ENCODE peak calls at places on chromosome 16, in eight cellular contexts. One of them, this sample, is unnamed.

GRCh38 chr16:57572978-57573733 is 30.7 kb downstream of the ADGRG5 start:
- ATAC-seq in CD4-positive, alpha-beta T cell: no peak
- ATAC-seq in foreskin keratinocyte: no peak
- ATAC-seq in activated CD8-positive, alpha-beta memory T cell treated with anti-CD3 and anti-CD28 coated beads, Interleukin-2, amount 10 ng/mL, durations not matched to agents 7 days and 5 days: no peak
- ATAC-seq in naive B cell: no peak
- ATAC-seq in activated CD8-positive, alpha-beta T cell treated with anti-CD3 and anti-CD28 coated beads for 36 hours: peak
- ATAC-seq in mucosa of descending colon: no peak
- ATAC-seq in activated CD4-positive, alpha-beta T cell treated with anti-CD3 and anti-CD28 coated beads for 36 hours: peak
- ATAC-seq in this sample: no peak

GRCh38 chr16:53219795-53220194 is 165.0 kb downstream of the CHD9 start:
- ATAC-seq in foreskin keratinocyte: peak
- ATAC-seq in naive B cell: peak
- ATAC-seq in CD4-positive, alpha-beta T cell: no peak
- ATAC-seq in activated CD8-positive, alpha-beta memory T cell treated with anti-CD3 and anti-CD28 coated beads, Interleukin-2, amount 10 ng/mL, durations not matched to agents 7 days and 5 days: no peak
- ATAC-seq in mucosa of descending colon: peak
- ATAC-seq in activated CD8-positive, alpha-beta T cell treated with anti-CD3 and anti-CD28 coated beads for 36 hours: no peak
- ATAC-seq in activated CD4-positive, alpha-beta T cell treated with anti-CD3 and anti-CD28 coated beads for 36 hours: peak
- ATAC-seq in this sample: no peak

GRCh38 chr16:85350973-85351372 is 238.7 kb upstream of the CIBAR2 start:
- ATAC-seq in activated CD4-positive, alpha-beta T cell treated with anti-CD3 and anti-CD28 coated beads for 36 hours: no peak
- ATAC-seq in activated CD8-positive, alpha-beta T cell treated with anti-CD3 and anti-CD28 coated beads for 36 hours: no peak
- ATAC-seq in mucosa of descending colon: peak
- ATAC-seq in foreskin keratinocyte: peak
- ATAC-seq in activated CD8-positive, alpha-beta memory T cell treated with anti-CD3 and anti-CD28 coated beads, Interleukin-2, amount 10 ng/mL, durations not matched to agents 7 days and 5 days: no peak
- ATAC-seq in naive B cell: no peak
- ATAC-seq in CD4-positive, alpha-beta T cell: no peak
- ATAC-seq in this sample: peak

GRCh38 chr16:84929421-84930297 is 81.7 kb downstream of the ZDHHC7 start:
- ATAC-seq in naive B cell: no peak
- ATAC-seq in mucosa of descending colon: no peak
- ATAC-seq in activated CD4-positive, alpha-beta T cell treated with anti-CD3 and anti-CD28 coated beads for 36 hours: peak
- ATAC-seq in CD4-positive, alpha-beta T cell: no peak
- ATAC-seq in activated CD8-positive, alpha-beta memory T cell treated with anti-CD3 and anti-CD28 coated beads, Interleukin-2, amount 10 ng/mL, durations not matched to agents 7 days and 5 days: no peak
- ATAC-seq in activated CD8-positive, alpha-beta T cell treated with anti-CD3 and anti-CD28 coated beads for 36 hours: peak
- ATAC-seq in foreskin keratinocyte: no peak
- ATAC-seq in this sample: no peak

GRCh38 chr16:733382-734207 is 6.7 kb downstream of the HAGHL start:
- ATAC-seq in activated CD8-positive, alpha-beta T cell treated with anti-CD3 and anti-CD28 coated beads for 36 hours: no peak
- ATAC-seq in mucosa of descending colon: no peak
- ATAC-seq in activated CD8-positive, alpha-beta memory T cell treated with anti-CD3 and anti-CD28 coated beads, Interleukin-2, amount 10 ng/mL, durations not matched to agents 7 days and 5 days: no peak
- ATAC-seq in CD4-positive, alpha-beta T cell: peak
- ATAC-seq in naive B cell: no peak
- ATAC-seq in foreskin keratinocyte: no peak
- ATAC-seq in activated CD4-positive, alpha-beta T cell treated with anti-CD3 and anti-CD28 coated beads for 36 hours: no peak
- ATAC-seq in this sample: peak

GRCh38 chr16:27366687-27367462 is 35.1 kb upstream of the IL21R start:
- ATAC-seq in activated CD8-positive, alpha-beta T cell treated with anti-CD3 and anti-CD28 coated beads for 36 hours: peak
- ATAC-seq in activated CD8-positive, alpha-beta memory T cell treated with anti-CD3 and anti-CD28 coated beads, Interleukin-2, amount 10 ng/mL, durations not matched to agents 7 days and 5 days: peak
- ATAC-seq in CD4-positive, alpha-beta T cell: no peak
- ATAC-seq in foreskin keratinocyte: no peak
- ATAC-seq in naive B cell: no peak
- ATAC-seq in mucosa of descending colon: no peak
- ATAC-seq in activated CD4-positive, alpha-beta T cell treated with anti-CD3 and anti-CD28 coated beads for 36 hours: peak
- ATAC-seq in this sample: no peak

GRCh38 chr16:1119766-1120611 is 23.9 kb upstream of the C1QTNF8 start:
- ATAC-seq in naive B cell: no peak
- ATAC-seq in activated CD4-positive, alpha-beta T cell treated with anti-CD3 and anti-CD28 coated beads for 36 hours: no peak
- ATAC-seq in foreskin keratinocyte: no peak
- ATAC-seq in CD4-positive, alpha-beta T cell: no peak
- ATAC-seq in mucosa of descending colon: no peak
- ATAC-seq in activated CD8-positive, alpha-beta T cell treated with anti-CD3 and anti-CD28 coated beads for 36 hours: no peak
- ATAC-seq in activated CD8-positive, alpha-beta memory T cell treated with anti-CD3 and anti-CD28 coated beads, Interleukin-2, amount 10 ng/mL, durations not matched to agents 7 days and 5 days: no peak
- ATAC-seq in this sample: no peak

GRCh38 chr16:83481589-83481988 is 326.2 kb upstream of the HSBP1 start:
- ATAC-seq in activated CD8-positive, alpha-beta memory T cell treated with anti-CD3 and anti-CD28 coated beads, Interleukin-2, amount 10 ng/mL, durations not matched to agents 7 days and 5 days: no peak
- ATAC-seq in foreskin keratinocyte: no peak
- ATAC-seq in CD4-positive, alpha-beta T cell: no peak
- ATAC-seq in mucosa of descending colon: no peak
- ATAC-seq in naive B cell: no peak
- ATAC-seq in activated CD4-positive, alpha-beta T cell treated with anti-CD3 and anti-CD28 coated beads for 36 hours: no peak
- ATAC-seq in activated CD8-positive, alpha-beta T cell treated with anti-CD3 and anti-CD28 coated beads for 36 hours: no peak
- ATAC-seq in this sample: no peak

GRCh38 chr16:27318399-27319256 is 4.9 kb downstream of the IL4R start:
- ATAC-seq in mucosa of descending colon: no peak
- ATAC-seq in CD4-positive, alpha-beta T cell: peak
- ATAC-seq in foreskin keratinocyte: peak
- ATAC-seq in activated CD4-positive, alpha-beta T cell treated with anti-CD3 and anti-CD28 coated beads for 36 hours: peak
- ATAC-seq in activated CD8-positive, alpha-beta T cell treated with anti-CD3 and anti-CD28 coated beads for 36 hours: peak
- ATAC-seq in activated CD8-positive, alpha-beta memory T cell treated with anti-CD3 and anti-CD28 coated beads, Interleukin-2, amount 10 ng/mL, durations not matched to agents 7 days and 5 days: peak
- ATAC-seq in naive B cell: no peak
- ATAC-seq in this sample: no peak

GRCh38 chr16:25679468-25680010 is 12.2 kb upstream of the HS3ST4 start:
- ATAC-seq in activated CD8-positive, alpha-beta T cell treated with anti-CD3 and anti-CD28 coated beads for 36 hours: no peak
- ATAC-seq in activated CD8-positive, alpha-beta memory T cell treated with anti-CD3 and anti-CD28 coated beads, Interleukin-2, amount 10 ng/mL, durations not matched to agents 7 days and 5 days: no peak
- ATAC-seq in mucosa of descending colon: no peak
- ATAC-seq in CD4-positive, alpha-beta T cell: no peak
- ATAC-seq in activated CD4-positive, alpha-beta T cell treated with anti-CD3 and anti-CD28 coated beads for 36 hours: no peak
- ATAC-seq in foreskin keratinocyte: no peak
- ATAC-seq in naive B cell: no peak
- ATAC-seq in this sample: no peak

GRCh38 chr16:72989203-72989991 is 58.5 kb downstream of the ZFHX3 start:
- ATAC-seq in activated CD8-positive, alpha-beta T cell treated with anti-CD3 and anti-CD28 coated beads for 36 hours: no peak
- ATAC-seq in mucosa of descending colon: peak
- ATAC-seq in foreskin keratinocyte: peak
- ATAC-seq in naive B cell: no peak
- ATAC-seq in activated CD8-positive, alpha-beta memory T cell treated with anti-CD3 and anti-CD28 coated beads, Interleukin-2, amount 10 ng/mL, durations not matched to agents 7 days and 5 days: no peak
- ATAC-seq in activated CD4-positive, alpha-beta T cell treated with anti-CD3 and anti-CD28 coated beads for 36 hours: no peak
- ATAC-seq in CD4-positive, alpha-beta T cell: no peak
- ATAC-seq in this sample: peak

GRCh38 chr16:82220541-82220940 is 50.5 kb upstream of the MPHOSPH6 start:
- ATAC-seq in activated CD8-positive, alpha-beta memory T cell treated with anti-CD3 and anti-CD28 coated beads, Interleukin-2, amount 10 ng/mL, durations not matched to agents 7 days and 5 days: no peak
- ATAC-seq in naive B cell: no peak
- ATAC-seq in mucosa of descending colon: no peak
- ATAC-seq in activated CD8-positive, alpha-beta T cell treated with anti-CD3 and anti-CD28 coated beads for 36 hours: no peak
- ATAC-seq in CD4-positive, alpha-beta T cell: no peak
- ATAC-seq in activated CD4-positive, alpha-beta T cell treated with anti-CD3 and anti-CD28 coated beads for 36 hours: no peak
- ATAC-seq in foreskin keratinocyte: no peak
- ATAC-seq in this sample: no peak

GRCh38 chr16:14462811-14463210 is 167.2 kb downstream of the PARN start:
- ATAC-seq in activated CD4-positive, alpha-beta T cell treated with anti-CD3 and anti-CD28 coated beads for 36 hours: no peak
- ATAC-seq in foreskin keratinocyte: peak
- ATAC-seq in naive B cell: no peak
- ATAC-seq in CD4-positive, alpha-beta T cell: no peak
- ATAC-seq in activated CD8-positive, alpha-beta T cell treated with anti-CD3 and anti-CD28 coated beads for 36 hours: no peak
- ATAC-seq in mucosa of descending colon: no peak
- ATAC-seq in activated CD8-positive, alpha-beta memory T cell treated with anti-CD3 and anti-CD28 coated beads, Interleukin-2, amount 10 ng/mL, durations not matched to agents 7 days and 5 days: no peak
- ATAC-seq in this sample: no peak

GRCh38 chr16:27980076-27980775 is 83.3 kb downstream of the GSG1L start:
- ATAC-seq in mucosa of descending colon: no peak
- ATAC-seq in CD4-positive, alpha-beta T cell: no peak
- ATAC-seq in naive B cell: no peak
- ATAC-seq in foreskin keratinocyte: no peak
- ATAC-seq in activated CD8-positive, alpha-beta memory T cell treated with anti-CD3 and anti-CD28 coated beads, Interleukin-2, amount 10 ng/mL, durations not matched to agents 7 days and 5 days: no peak
- ATAC-seq in activated CD4-positive, alpha-beta T cell treated with anti-CD3 and anti-CD28 coated beads for 36 hours: no peak
- ATAC-seq in activated CD8-positive, alpha-beta T cell treated with anti-CD3 and anti-CD28 coated beads for 36 hours: no peak
- ATAC-seq in this sample: no peak

GRCh38 chr16:19389246-19389645 is 28.4 kb upstream of the TMC5 start:
- ATAC-seq in activated CD8-positive, alpha-beta memory T cell treated with anti-CD3 and anti-CD28 coated beads, Interleukin-2, amount 10 ng/mL, durations not matched to agents 7 days and 5 days: peak
- ATAC-seq in CD4-positive, alpha-beta T cell: no peak
- ATAC-seq in naive B cell: peak
- ATAC-seq in activated CD8-positive, alpha-beta T cell treated with anti-CD3 and anti-CD28 coated beads for 36 hours: peak
- ATAC-seq in foreskin keratinocyte: peak
- ATAC-seq in mucosa of descending colon: peak
- ATAC-seq in activated CD4-positive, alpha-beta T cell treated with anti-CD3 and anti-CD28 coated beads for 36 hours: peak
- ATAC-seq in this sample: peak

GRCh38 chr16:68617735-68618134 is 27.4 kb upstream of the CDH3 start:
- ATAC-seq in activated CD8-positive, alpha-beta T cell treated with anti-CD3 and anti-CD28 coated beads for 36 hours: no peak
- ATAC-seq in foreskin keratinocyte: no peak
- ATAC-seq in mucosa of descending colon: no peak
- ATAC-seq in CD4-positive, alpha-beta T cell: no peak
- ATAC-seq in activated CD4-positive, alpha-beta T cell treated with anti-CD3 and anti-CD28 coated beads for 36 hours: no peak
- ATAC-seq in activated CD8-positive, alpha-beta memory T cell treated with anti-CD3 and anti-CD28 coated beads, Interleukin-2, amount 10 ng/mL, durations not matched to agents 7 days and 5 days: no peak
- ATAC-seq in naive B cell: no peak
- ATAC-seq in this sample: no peak

GRCh38 chr16:86375370-86375769 is 135.0 kb upstream of the FOXF1 start:
- ATAC-seq in foreskin keratinocyte: no peak
- ATAC-seq in activated CD8-positive, alpha-beta T cell treated with anti-CD3 and anti-CD28 coated beads for 36 hours: no peak
- ATAC-seq in activated CD8-positive, alpha-beta memory T cell treated with anti-CD3 and anti-CD28 coated beads, Interleukin-2, amount 10 ng/mL, durations not matched to agents 7 days and 5 days: no peak
- ATAC-seq in CD4-positive, alpha-beta T cell: no peak
- ATAC-seq in activated CD4-positive, alpha-beta T cell treated with anti-CD3 and anti-CD28 coated beads for 36 hours: peak
- ATAC-seq in naive B cell: no peak
- ATAC-seq in mucosa of descending colon: no peak
- ATAC-seq in this sample: no peak

GRCh38 chr16:17773698-17774101 is 302.9 kb upstream of the XYLT1 start:
- ATAC-seq in activated CD8-positive, alpha-beta T cell treated with anti-CD3 and anti-CD28 coated beads for 36 hours: no peak
- ATAC-seq in activated CD4-positive, alpha-beta T cell treated with anti-CD3 and anti-CD28 coated beads for 36 hours: no peak
- ATAC-seq in CD4-positive, alpha-beta T cell: no peak
- ATAC-seq in mucosa of descending colon: no peak
- ATAC-seq in naive B cell: no peak
- ATAC-seq in activated CD8-positive, alpha-beta memory T cell treated with anti-CD3 and anti-CD28 coated beads, Interleukin-2, amount 10 ng/mL, durations not matched to agents 7 days and 5 days: no peak
- ATAC-seq in foreskin keratinocyte: no peak
- ATAC-seq in this sample: peak

GRCh38 chr16:84303023-84303422 is 8.3 kb downstream of the WFDC1 start:
- ATAC-seq in foreskin keratinocyte: no peak
- ATAC-seq in activated CD4-positive, alpha-beta T cell treated with anti-CD3 and anti-CD28 coated beads for 36 hours: no peak
- ATAC-seq in activated CD8-positive, alpha-beta T cell treated with anti-CD3 and anti-CD28 coated beads for 36 hours: no peak
- ATAC-seq in mucosa of descending colon: no peak
- ATAC-seq in CD4-positive, alpha-beta T cell: no peak
- ATAC-seq in activated CD8-positive, alpha-beta memory T cell treated with anti-CD3 and anti-CD28 coated beads, Interleukin-2, amount 10 ng/mL, durations not matched to agents 7 days and 5 days: no peak
- ATAC-seq in naive B cell: no peak
- ATAC-seq in this sample: no peak